ENCODE peak calls at places on chromosomes 3 and 15, in six cellular contexts. S, B, D, E, K and W are unnamed samples.

GRCh38 chr3:63625161-63625560 is 27.3 kb upstream of the SNTN start:
- DNase-seq in S (no peak), B (no peak), D (no peak), E (no peak), K (no peak), W (no peak)

GRCh38 chr15:35136552-35136951 is 51.5 kb upstream of the NANOGP8 start:
- DNase-seq in S (no peak), B (no peak), D (no peak), E (no peak), K (peak), W (no peak)

GRCh38 chr3:57164606-57165573 is at the start of gene IL17RD:
- DNase-seq in S (peak), B (peak), D (peak), E (peak), K (no peak), W (peak)

GRCh38 chr3:196255776-196256175 is 31.8 kb downstream of the PCYT1A start:
- DNase-seq in S (no peak), B (no peak), D (no peak), E (peak), K (no peak), W (no peak)

GRCh38 chr3:62798000-62798399 is 77.2 kb downstream of the CADPS start:
- DNase-seq in S (no peak), B (no peak), D (no peak), E (no peak), K (no peak), W (no peak)

GRCh38 chr15:81948751-81949150 is 97.1 kb downstream of the MEX3B start:
- DNase-seq in S (no peak), B (no peak), D (no peak), E (no peak), K (peak), W (no peak)

GRCh38 chr15:64883997-64884511 is 27.6 kb upstream of the ANKDD1A start:
- DNase-seq in S (no peak), B (no peak), D (no peak), E (no peak), K (peak), W (no peak)

GRCh38 chr3:64176461-64176996 is 48.7 kb downstream of the PRICKLE2 start:
- DNase-seq in S (no peak), B (no peak), D (no peak), E (no peak), K (peak), W (no peak)

GRCh38 chr3:74643636-74644035 is 29.2 kb upstream of the CNTN3 start:
- DNase-seq in S (peak), B (no peak), D (no peak), E (no peak), K (no peak), W (no peak)

GRCh38 chr3:46895204-46895660 is 17.7 kb downstream of the PTH1R start:
- DNase-seq in S (peak), B (peak), D (peak), E (peak), K (peak), W (peak)

GRCh38 chr15:66021801-66022525 is 152.7 kb downstream of the RAB11A start:
- DNase-seq in S (no peak), B (no peak), D (no peak), E (no peak), K (no peak), W (no peak)

GRCh38 chr15:73493936-73494335 is 51.0 kb downstream of the REC114 start:
- DNase-seq in S (no peak), B (no peak), D (no peak), E (no peak), K (no peak), W (no peak)

GRCh38 chr15:85707519-85708338 is 87.0 kb downstream of the KLHL25 start:
- DNase-seq in S (no peak), B (no peak), D (no peak), E (peak), K (no peak), W (no peak)

GRCh38 chr3:31312400-31312799 is 220.3 kb upstream of the STT3B start:
- DNase-seq in S (no peak), B (no peak), D (no peak), E (no peak), K (no peak), W (no peak)
- TF ChIP-seq CREB1 in S (no peak), B (no peak), D (no peak), E (no peak), K (no peak), W (no peak)

DNA sequence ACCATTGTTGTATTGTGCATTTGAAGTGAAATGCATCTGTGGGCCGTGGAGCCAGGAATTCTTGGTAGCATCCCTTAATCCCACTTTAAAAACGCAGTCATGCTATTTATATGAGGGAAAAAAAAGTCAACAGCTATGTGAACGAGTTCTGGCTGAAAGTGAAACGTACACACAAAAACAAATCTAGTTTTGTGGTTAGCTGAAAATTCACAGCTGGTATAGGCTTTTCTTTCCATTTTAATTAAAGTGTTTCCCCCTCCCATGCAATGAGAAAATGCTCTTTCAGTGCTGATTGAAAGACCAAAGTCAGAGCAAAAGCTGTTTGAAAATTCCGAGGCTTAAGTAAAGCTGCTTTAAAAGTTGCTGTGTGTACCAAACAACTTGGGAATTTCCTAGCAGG is 297.4 kb downstream of the PLCL2 start:
- DNase-seq in S (no peak), B (no peak), D (no peak), E (no peak), K (peak), W (no peak)
- TF ChIP-seq CREB1 in S (no peak), B (no peak), D (no peak), E (no peak), K (peak), W (no peak)

DNA sequence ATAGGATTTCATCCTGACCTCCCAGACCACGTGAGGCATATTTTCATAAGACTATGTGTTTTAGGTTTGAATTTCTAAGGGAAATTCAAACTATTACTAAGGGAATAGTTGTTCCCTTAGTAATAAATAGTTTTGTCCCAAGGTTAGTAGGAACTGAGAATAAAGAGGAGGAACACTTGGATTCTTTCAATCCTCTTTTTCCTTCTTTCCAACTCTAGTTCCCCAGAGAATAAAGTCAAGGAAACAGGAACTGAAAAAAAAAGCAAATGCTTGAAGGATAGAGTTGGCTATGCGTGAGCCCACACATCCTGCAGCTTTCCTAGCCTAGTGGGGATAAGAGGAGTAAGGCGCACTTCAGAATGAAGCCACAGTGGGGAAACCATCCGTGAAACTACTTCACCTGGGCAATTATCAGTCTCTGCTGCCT is 312.1 kb upstream of the TGFBR2 start:
- DNase-seq in S (peak), B (no peak), D (no peak), E (no peak), K (no peak), W (no peak)
- TF ChIP-seq CREB1 in S (no peak), B (no peak), D (no peak), E (no peak), K (no peak), W (no peak)

GRCh38 chr3:23662079-23662617 is 143.6 kb upstream of the UBE2E1 start:
- DNase-seq in S (no peak), B (no peak), D (no peak), E (no peak), K (no peak), W (no peak)
- TF ChIP-seq CREB1 in S (no peak), B (no peak), D (no peak), E (no peak), K (no peak), W (no peak)

GRCh38 chr3:179652467-179653105 is at the start of gene USP13:
- DNase-seq in S (peak), B (peak), D (peak), E (peak), K (no peak), W (peak)
- TF ChIP-seq CREB1 in S (peak), B (no peak), D (no peak), E (no peak), K (peak), W (no peak)

DNA sequence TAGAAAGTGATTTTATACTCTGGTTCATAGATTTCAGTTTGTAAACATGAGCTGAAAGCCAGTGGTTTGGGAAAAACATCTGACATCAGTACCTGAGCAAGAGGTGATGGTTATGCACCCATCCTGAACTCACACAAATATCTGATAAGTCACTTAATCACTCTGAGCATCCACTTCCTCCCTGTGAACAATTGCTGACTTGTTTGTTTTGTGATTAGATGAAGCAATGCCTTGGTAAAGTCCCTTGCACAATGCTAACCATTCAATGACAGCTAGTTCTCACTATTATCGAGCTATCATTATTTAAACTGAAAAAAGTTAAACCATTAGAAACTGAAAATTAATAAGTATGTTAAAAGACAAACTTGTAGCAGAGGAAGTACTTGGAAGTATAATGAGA is 303.0 kb downstream of the PLOD2 start:
- DNase-seq in S (no peak), B (no peak), D (no peak), E (peak), K (peak), W (no peak)
- TF ChIP-seq CREB1 in S (no peak), B (no peak), D (no peak), E (no peak), K (no peak), W (no peak)

GRCh38 chr15:59678620-59679019 is 10.5 kb downstream of the BNIP2 start:
- DNase-seq in S (no peak), B (no peak), D (no peak), E (no peak), K (no peak), W (no peak)
- TF ChIP-seq CREB1 in S (no peak), B (no peak), D (no peak), E (no peak), K (no peak), W (no peak)